ENCODE peak calls at places on chromosomes 7 and 10, in five cellular contexts. L is amniotic epithelial cell, H is GM23248, W is NAMALWA, Z is natural killer cell. B is an unnamed sample.

GRCh38 chr10:17993361-17993760 is 41.6 kb downstream of the SLC39A12 start:
- DNase-seq in L (peak; percentile 91), H (peak; percentile 69), W (no peak), Z (no peak), B (no peak)

GRCh38 chr10:71727429-71728217 is 8.0 kb upstream of the C10orf105 start:
- DNase-seq in L (no peak), H (peak; percentile 40), W (peak; percentile 84), Z (peak; percentile 53), B (no peak)

GRCh38 chr10:127069436-127069835 is 127.0 kb downstream of the INSYN2A start:
- DNase-seq in L (no peak), H (no peak), W (no peak), Z (no peak), B (no peak)

GRCh38 chr10:3981300-3981699 is 196.3 kb upstream of the KLF6 start:
- DNase-seq in L (no peak), H (no peak), W (no peak), Z (no peak), B (no peak)

GRCh38 chr7:50826371-50827172 is 43.9 kb upstream of the GRB10 start:
- DNase-seq in L (peak; percentile 82), H (peak; percentile 93), W (no peak), Z (no peak), B (peak; percentile 79)

GRCh38 chr7:37495574-37496184 is 47.0 kb upstream of the ELMO1 start:
- DNase-seq in L (peak; percentile 14), H (peak; percentile 51), W (peak; percentile 73), Z (no peak), B (no peak)

GRCh38 chr7:84113906-84114875 is 80.4 kb downstream of the SEMA3A start:
- DNase-seq in L (no peak), H (no peak), W (no peak), Z (no peak), B (no peak)

GRCh38 chr7:103762907-103763306 is 226.6 kb downstream of the RELN start:
- DNase-seq in L (no peak), H (no peak), W (no peak), Z (no peak), B (no peak)

GRCh38 chr7:140640727-140641531 is at the start of gene DENND2A:
- DNase-seq in L (no peak), H (peak; percentile 72), W (no peak), Z (no peak), B (no peak)

GRCh38 chr7:50560865-50561351 is 4.3 kb downstream of the DDC start:
- DNase-seq in L (no peak), H (no peak), W (no peak), Z (no peak), B (no peak)

GRCh38 chr10:105473170-105473569 is 832.1 kb downstream of the SORCS3 start:
- DNase-seq in L (no peak), H (no peak), W (no peak), Z (no peak), B (peak; percentile 25)

GRCh38 chr7:44633254-44634186 is 27.1 kb downstream of the OGDH start:
- DNase-seq in L (peak; percentile 95), H (peak; percentile 99), W (peak; percentile 62), Z (no peak), B (peak; percentile 80)

GRCh38 chr10:24208661-24209420 is at the start of gene KIAA1217:
- DNase-seq in L (peak; percentile 52), H (peak; percentile 62), W (peak; percentile 13), Z (no peak), B (no peak)

GRCh38 chr10:22230331-22230833 is 12.6 kb upstream of the EBLN1 start:
- DNase-seq in L (peak; percentile 68), H (peak; percentile 51), W (peak; percentile 92), Z (no peak), B (no peak)

GRCh38 chr10:71064413-71065118 is 147.8 kb upstream of the UNC5B start:
- DNase-seq in L (peak; percentile 8), H (peak; percentile 18), W (no peak), Z (no peak), B (no peak)

GRCh38 chr7:4683043-4683883 is 1.2 kb downstream of the FOXK1 start:
- DNase-seq in L (no peak), H (no peak), W (peak; percentile 25), Z (peak; percentile 46), B (no peak)

GRCh38 chr7:146788008-146788407 is 671.4 kb downstream of the CNTNAP2 start:
- DNase-seq in L (no peak), H (no peak), W (no peak), Z (no peak), B (no peak)

GRCh38 chr7:1571261-1571650 is 1.4 kb upstream of the PSMG3 start:
- DNase-seq in L (peak; percentile 67), H (peak; percentile 91), W (no peak), Z (no peak), B (no peak)

B was measured in epithelial cell of proximal tubule.